ENCODE peak calls at places on chromosomes 12 and 14, in nine cellular contexts. One of them, this sample, is unnamed. For H3K4me1 and H3K9me3, the result is how much of the 10 kb centered on the place peaks cover.

GRCh38 chr14:23364164-23364571 is 804 bp downstream of the EFS start:
- DNase-seq in left ventricle myocardium inferior: no peak
- DNase-seq in GM12878: no peak
- DNase-seq in mammary epithelial cell: no peak
- DNase-seq in PC-9: no peak
- DNase-seq in adipocyte: peak
- DNase-seq in A549: no peak
- DNase-seq in small intestine: no peak
- DNase-seq in neural progenitor cell: no peak
- DNase-seq in this sample: no peak

GRCh38 chr14:65041434-65041915 is 54.8 kb downstream of the FNTB start:
- DNase-seq in neural progenitor cell: no peak
- DNase-seq in adipocyte: no peak
- DNase-seq in GM12878: no peak
- DNase-seq in left ventricle myocardium inferior: no peak
- DNase-seq in A549: no peak
- DNase-seq in mammary epithelial cell: no peak
- DNase-seq in PC-9: no peak
- DNase-seq in small intestine: no peak
- DNase-seq in this sample: no peak

GRCh38 chr12:6039894-6040601 is 84.4 kb downstream of the VWF start:
- DNase-seq in small intestine: peak
- DNase-seq in A549: peak
- DNase-seq in adipocyte: peak
- DNase-seq in neural progenitor cell: peak
- DNase-seq in GM12878: no peak
- DNase-seq in PC-9: peak
- DNase-seq in mammary epithelial cell: peak
- DNase-seq in left ventricle myocardium inferior: no peak
- DNase-seq in this sample: peak

GRCh38 chr14:69685716-69686115 is 74.3 kb downstream of the SUSD6 start:
- DNase-seq in left ventricle myocardium inferior: peak
- DNase-seq in PC-9: no peak
- DNase-seq in small intestine: peak
- DNase-seq in mammary epithelial cell: peak
- DNase-seq in GM12878: no peak
- DNase-seq in neural progenitor cell: no peak
- DNase-seq in A549: no peak
- DNase-seq in adipocyte: peak
- DNase-seq in this sample: no peak

GRCh38 chr12:79451988-79452387 is 238.8 kb downstream of the PAWR start:
- DNase-seq in neural progenitor cell: no peak
- DNase-seq in PC-9: peak
- DNase-seq in left ventricle myocardium inferior: peak
- DNase-seq in small intestine: no peak
- DNase-seq in GM12878: no peak
- DNase-seq in A549: no peak
- DNase-seq in mammary epithelial cell: peak
- DNase-seq in adipocyte: peak
- DNase-seq in this sample: no peak

GRCh38 chr12:119179335-119180021 is 747 bp downstream of the HSPB8 start:
- DNase-seq in small intestine: no peak
- DNase-seq in mammary epithelial cell: no peak
- DNase-seq in adipocyte: no peak
- DNase-seq in PC-9: peak
- DNase-seq in left ventricle myocardium inferior: no peak
- DNase-seq in A549: peak
- DNase-seq in neural progenitor cell: peak
- DNase-seq in GM12878: no peak
- DNase-seq in this sample: no peak

GRCh38 chr14:30958555-30959407 is 66.7 kb upstream of the AP4S1 start:
- DNase-seq in GM12878: no peak
- DNase-seq in neural progenitor cell: no peak
- DNase-seq in A549: no peak
- DNase-seq in PC-9: no peak
- DNase-seq in adipocyte: no peak
- DNase-seq in mammary epithelial cell: no peak
- DNase-seq in small intestine: no peak
- DNase-seq in left ventricle myocardium inferior: no peak
- DNase-seq in this sample: no peak

GRCh38 chr12:124646385-124647230 is 79.2 kb upstream of the NCOR2 start:
- DNase-seq in A549: no peak
- DNase-seq in GM12878: peak
- DNase-seq in mammary epithelial cell: no peak
- DNase-seq in left ventricle myocardium inferior: no peak
- DNase-seq in adipocyte: no peak
- DNase-seq in neural progenitor cell: no peak
- DNase-seq in PC-9: no peak
- DNase-seq in small intestine: no peak
- DNase-seq in this sample: no peak

GRCh38 chr14:104295681-104296387 is 157.4 kb downstream of the KIF26A start:
- DNase-seq in PC-9: no peak
- DNase-seq in mammary epithelial cell: no peak
- DNase-seq in GM12878: no peak
- DNase-seq in neural progenitor cell: no peak
- DNase-seq in adipocyte: no peak
- DNase-seq in A549: no peak
- DNase-seq in small intestine: no peak
- DNase-seq in left ventricle myocardium inferior: peak
- DNase-seq in this sample: no peak

GRCh38 chr12:33813536-33813935 is 208.8 kb upstream of the ALG10 start:
- DNase-seq in neural progenitor cell: no peak
- DNase-seq in PC-9: no peak
- DNase-seq in small intestine: no peak
- DNase-seq in mammary epithelial cell: peak
- DNase-seq in A549: no peak
- DNase-seq in left ventricle myocardium inferior: no peak
- DNase-seq in GM12878: no peak
- DNase-seq in adipocyte: no peak
- DNase-seq in this sample: no peak

GRCh38 chr14:58985786-58986185 is 202.7 kb upstream of the DAAM1 start:
- DNase-seq in small intestine: no peak
- DNase-seq in PC-9: no peak
- DNase-seq in A549: no peak
- DNase-seq in GM12878: no peak
- DNase-seq in mammary epithelial cell: no peak
- DNase-seq in adipocyte: no peak
- DNase-seq in neural progenitor cell: no peak
- DNase-seq in left ventricle myocardium inferior: no peak
- DNase-seq in this sample: no peak

GRCh38 chr14:62031504-62031903 is 269.3 kb downstream of the SNAPC1 start:
- DNase-seq in adipocyte: no peak
- DNase-seq in left ventricle myocardium inferior: no peak
- DNase-seq in A549: no peak
- DNase-seq in small intestine: no peak
- DNase-seq in mammary epithelial cell: peak
- DNase-seq in neural progenitor cell: no peak
- DNase-seq in GM12878: no peak
- DNase-seq in PC-9: no peak
- DNase-seq in this sample: no peak

GRCh38 chr14:103867020-103867419 is 19.6 kb upstream of the PPP1R13B start:
- DNase-seq in mammary epithelial cell: no peak
- DNase-seq in left ventricle myocardium inferior: no peak
- DNase-seq in adipocyte: no peak
- DNase-seq in small intestine: no peak
- DNase-seq in PC-9: no peak
- DNase-seq in GM12878: no peak
- DNase-seq in A549: no peak
- DNase-seq in neural progenitor cell: no peak
- DNase-seq in this sample: no peak

GRCh38 chr12:2332266-2332665 is 279.5 kb downstream of the CACNA1C start:
- DNase-seq in left ventricle myocardium inferior: no peak
- DNase-seq in neural progenitor cell: no peak
- DNase-seq in small intestine: no peak
- DNase-seq in PC-9: no peak
- DNase-seq in GM12878: no peak
- DNase-seq in adipocyte: peak
- DNase-seq in A549: no peak
- DNase-seq in mammary epithelial cell: no peak
- DNase-seq in this sample: no peak

DNA sequence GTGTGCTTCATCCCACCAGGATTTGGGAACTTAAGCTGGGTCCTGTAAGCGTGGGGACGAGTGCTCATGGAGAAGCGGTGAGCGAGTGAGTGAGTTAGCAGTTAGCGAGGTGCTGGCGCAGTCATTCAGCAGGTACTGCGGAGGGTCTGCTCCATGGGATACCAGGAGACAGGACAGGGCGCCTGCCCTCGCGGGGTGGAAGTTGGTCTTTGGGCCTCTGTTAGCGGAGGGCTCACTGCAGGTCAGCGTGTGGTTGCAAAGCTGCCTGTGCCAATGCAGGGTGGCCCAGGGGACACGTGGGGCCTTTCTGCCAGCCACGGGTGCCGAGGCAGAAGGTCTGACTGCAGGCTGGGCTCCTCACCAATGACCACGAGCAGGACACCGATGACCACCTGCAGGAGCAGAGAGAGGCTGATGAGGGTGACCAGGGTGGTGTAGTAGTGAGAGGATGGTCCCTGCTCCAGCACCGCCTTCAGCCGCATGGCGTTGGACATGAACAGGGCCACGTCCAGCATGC is 97.6 kb downstream of the NINJ2 start:
- DNase-seq in GM12878: no peak
- DNase-seq in small intestine: no peak
- DNase-seq in neural progenitor cell: no peak
- DNase-seq in adipocyte: no peak
- DNase-seq in left ventricle myocardium inferior: no peak
- DNase-seq in A549: no peak
- DNase-seq in mammary epithelial cell: no peak
- DNase-seq in PC-9: no peak
- DNase-seq in this sample: no peak
- H3K4me1 ChIP-seq in GM12878: under half
- H3K4me1 ChIP-seq in small intestine: under half
- H3K4me1 ChIP-seq in neural progenitor cell: under half
- H3K4me1 ChIP-seq in adipocyte: under half
- H3K4me1 ChIP-seq in left ventricle myocardium inferior: under half
- H3K4me1 ChIP-seq in A549: under half
- H3K4me1 ChIP-seq in mammary epithelial cell: under half
- H3K4me1 ChIP-seq in PC-9: under half
- H3K4me1 ChIP-seq in this sample: under half

DNA sequence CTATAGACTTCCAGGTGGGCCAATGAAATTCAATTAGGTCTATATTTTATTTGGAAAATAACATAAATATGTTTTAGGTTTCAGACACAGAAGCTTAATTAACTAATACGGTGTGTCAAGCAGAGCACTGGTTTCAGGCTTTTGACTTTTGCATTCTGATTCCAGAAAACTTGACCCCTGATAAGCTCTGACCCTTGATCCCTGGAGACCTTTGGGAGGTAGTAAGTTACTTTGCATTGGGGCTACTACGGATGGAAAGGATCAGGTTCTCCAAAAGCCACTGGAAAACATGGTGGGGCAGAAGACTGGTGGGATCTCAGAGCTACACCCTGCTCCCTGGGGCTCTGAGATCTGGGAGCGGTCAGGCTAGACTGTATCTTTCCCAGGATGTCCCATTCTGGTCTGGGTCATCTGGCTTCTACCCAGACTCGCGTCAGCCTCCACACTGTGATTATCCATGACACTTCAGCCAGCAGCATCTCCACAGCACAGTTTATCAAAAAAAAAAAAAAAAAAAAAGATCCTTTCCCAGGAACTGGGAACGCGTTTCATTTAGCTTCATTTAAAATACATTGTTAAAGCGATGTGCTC is 17.9 kb upstream of the EMP1 start:
- DNase-seq in left ventricle myocardium inferior: peak
- DNase-seq in mammary epithelial cell: no peak
- DNase-seq in small intestine: peak
- DNase-seq in A549: no peak
- DNase-seq in neural progenitor cell: no peak
- DNase-seq in PC-9: no peak
- DNase-seq in adipocyte: no peak
- DNase-seq in GM12878: no peak
- DNase-seq in this sample: no peak
- H3K4me3 ChIP-seq in left ventricle myocardium inferior: peak
- H3K4me3 ChIP-seq in mammary epithelial cell: no peak
- H3K4me3 ChIP-seq in small intestine: no peak
- H3K4me3 ChIP-seq in A549: no peak
- H3K4me3 ChIP-seq in neural progenitor cell: no peak
- H3K4me3 ChIP-seq in PC-9: peak
- H3K4me3 ChIP-seq in adipocyte: peak
- H3K4me3 ChIP-seq in GM12878: no peak
- H3K4me3 ChIP-seq in this sample: no peak

GRCh38 chr14:105929327-105930081 is 403.1 kb downstream of the TMEM121 start:
- DNase-seq in adipocyte: no peak
- DNase-seq in mammary epithelial cell: no peak
- DNase-seq in left ventricle myocardium inferior: no peak
- DNase-seq in A549: no peak
- DNase-seq in neural progenitor cell: no peak
- DNase-seq in GM12878: no peak
- DNase-seq in PC-9: no peak
- DNase-seq in small intestine: no peak
- DNase-seq in this sample: no peak
- H3K9me3 ChIP-seq in adipocyte: under half
- H3K9me3 ChIP-seq in mammary epithelial cell: under half
- H3K9me3 ChIP-seq in left ventricle myocardium inferior: under half
- H3K9me3 ChIP-seq in A549: under half
- H3K9me3 ChIP-seq in neural progenitor cell: under half
- H3K9me3 ChIP-seq in GM12878: under half
- H3K9me3 ChIP-seq in PC-9: under half
- H3K9me3 ChIP-seq in small intestine: under half
- H3K9me3 ChIP-seq in this sample: under half

GRCh38 chr12:71160585-71160984 is 2.8 kb upstream of the TSPAN8 start:
- DNase-seq in neural progenitor cell: no peak
- DNase-seq in adipocyte: no peak
- DNase-seq in GM12878: no peak
- DNase-seq in small intestine: peak
- DNase-seq in PC-9: no peak
- DNase-seq in mammary epithelial cell: peak
- DNase-seq in left ventricle myocardium inferior: no peak
- DNase-seq in A549: no peak
- DNase-seq in this sample: no peak

GRCh38 chr12:71157601-71158233 is at the start of gene TSPAN8:
- DNase-seq in adipocyte: peak
- DNase-seq in small intestine: peak
- DNase-seq in A549: no peak
- DNase-seq in mammary epithelial cell: no peak
- DNase-seq in neural progenitor cell: no peak
- DNase-seq in left ventricle myocardium inferior: no peak
- DNase-seq in PC-9: peak
- DNase-seq in GM12878: no peak
- DNase-seq in this sample: no peak

GRCh38 chr12:71158361-71158882 is 623 bp upstream of the TSPAN8 start:
- DNase-seq in A549: no peak
- DNase-seq in GM12878: no peak
- DNase-seq in PC-9: no peak
- DNase-seq in adipocyte: no peak
- DNase-seq in mammary epithelial cell: no peak
- DNase-seq in left ventricle myocardium inferior: no peak
- DNase-seq in neural progenitor cell: no peak
- DNase-seq in small intestine: peak
- DNase-seq in this sample: no peak

GRCh38 chr12:71161575-71161974 is 3.8 kb upstream of the TSPAN8 start:
- DNase-seq in mammary epithelial cell: no peak
- DNase-seq in small intestine: peak
- DNase-seq in left ventricle myocardium inferior: no peak
- DNase-seq in neural progenitor cell: no peak
- DNase-seq in A549: no peak
- DNase-seq in PC-9: no peak
- DNase-seq in adipocyte: no peak
- DNase-seq in GM12878: no peak
- DNase-seq in this sample: no peak

GRCh38 chr12:71159260-71159659 is 1.5 kb upstream of the TSPAN8 start:
- DNase-seq in mammary epithelial cell: no peak
- DNase-seq in GM12878: no peak
- DNase-seq in neural progenitor cell: no peak
- DNase-seq in adipocyte: no peak
- DNase-seq in A549: no peak
- DNase-seq in left ventricle myocardium inferior: no peak
- DNase-seq in small intestine: no peak
- DNase-seq in PC-9: no peak
- DNase-seq in this sample: no peak
- H3K4me1 ChIP-seq in mammary epithelial cell: under half
- H3K4me1 ChIP-seq in GM12878: under half
- H3K4me1 ChIP-seq in neural progenitor cell: under half
- H3K4me1 ChIP-seq in adipocyte: under half
- H3K4me1 ChIP-seq in A549: under half
- H3K4me1 ChIP-seq in left ventricle myocardium inferior: under half
- H3K4me1 ChIP-seq in small intestine: under half
- H3K4me1 ChIP-seq in PC-9: under half
- H3K4me1 ChIP-seq in this sample: under half

This sample was measured in HAP-1.